ENCODE peak calls at places on chromosomes 16 and 17, in ten cellular contexts. J is RWPE1, R is OCI-LY7, L is ascending aorta, K is neural crest cell, Y is IMR-90, T is A549, S is ovary, I is BE2C, C is nephron progenitor cell. Z is an unnamed sample.

GRCh38 chr16:66848172-66848571 is 4.0 kb downstream of the CA7 start:
- DNase-seq in L (no peak), R (no peak), T (no peak), Y (no peak), I (no peak), S (no peak), K (no peak), C (no peak), J (no peak), Z (no peak)

GRCh38 chr16:19728636-19728965 is 10.5 kb downstream of the IQCK start:
- DNase-seq in Y (no peak), L (no peak), J (no peak), C (no peak), T (no peak), K (no peak), R (no peak), S (no peak), I (no peak), Z (no peak)

GRCh38 chr17:42076797-42077559 is 21.3 kb downstream of the ZNF385C start:
- DNase-seq in J (no peak), Y (no peak), R (no peak), I (no peak), L (no peak), K (no peak), S (no peak), T (no peak), C (no peak), Z (no peak)

GRCh38 chr17:78416311-78416711 is 37.9 kb downstream of the PGS1 start:
- DNase-seq in R (no peak), K (no peak), I (no peak), C (no peak), T (no peak), L (no peak), J (no peak), Y (peak; percentile 16), S (no peak), Z (no peak)

GRCh38 chr16:88596477-88596876 is 26.3 kb downstream of the ZC3H18 start:
- DNase-seq in L (no peak), C (no peak), Y (no peak), T (no peak), R (no peak), I (no peak), K (no peak), S (no peak), J (no peak), Z (no peak)

GRCh38 chr16:56657555-56658430 is at the start of gene MT1F:
- DNase-seq in K (peak; percentile 25), T (peak; percentile 78), S (no peak), L (peak; percentile 49), R (peak; percentile 4), J (peak; percentile 91), Y (peak; percentile 28), I (peak; percentile 40), C (peak; percentile 72), Z (peak; percentile 91)

GRCh38 chr16:81497690-81498089 is 53.1 kb downstream of the CMIP start:
- DNase-seq in C (no peak), Y (no peak), I (no peak), L (no peak), J (no peak), K (no peak), R (peak; percentile 43), S (no peak), T (no peak), Z (no peak)

GRCh38 chr17:59377410-59377809 is 46.0 kb downstream of the YPEL2 start:
- DNase-seq in C (no peak), L (no peak), I (no peak), Y (peak; percentile 49), J (no peak), R (no peak), T (no peak), K (no peak), S (no peak), Z (no peak)

GRCh38 chr16:69490707-69491324 is 66.4 kb downstream of the CYB5B start:
- DNase-seq in R (no peak), S (no peak), T (no peak), C (no peak), K (no peak), Y (no peak), J (no peak), I (no peak), L (no peak), Z (no peak)

GRCh38 chr17:58327363-58328194 is 1.0 kb downstream of the TSPOAP1 start:
- DNase-seq in I (no peak), L (no peak), J (no peak), S (no peak), R (peak; percentile 70), K (no peak), C (no peak), T (no peak), Y (no peak), Z (no peak)

GRCh38 chr17:58520843-58521430 is 6.5 kb upstream of the MTMR4 start:
- DNase-seq in K (peak; percentile 51), J (no peak), Y (peak; percentile 13), T (peak; percentile 58), S (no peak), L (no peak), C (peak; percentile 53), R (peak; percentile 79), I (peak; percentile 57), Z (peak; percentile 10)

GRCh38 chr16:72112906-72113615 is 19.4 kb downstream of the DHX38 start:
- DNase-seq in K (no peak), I (no peak), J (peak; percentile 13), R (no peak), S (no peak), C (no peak), L (no peak), Y (no peak), T (no peak), Z (peak; percentile 33)

GRCh38 chr17:65559802-65560627 is 1.4 kb downstream of the AXIN2 start:
- DNase-seq in K (peak; percentile 62), R (peak; percentile 39), S (peak; percentile 73), J (no peak), L (no peak), C (peak; percentile 68), Y (no peak), T (no peak), I (peak; percentile 17), Z (no peak)

GRCh38 chr16:4392382-4393242 is 21.0 kb downstream of the VASN start:
- DNase-seq in R (no peak), L (no peak), S (peak; percentile 89), C (peak; percentile 64), K (no peak), T (no peak), Y (peak; percentile 86), J (peak; percentile 79), I (peak; percentile 94), Z (peak; percentile 59)

GRCh38 chr16:17313085-17313611 is 157.6 kb downstream of the XYLT1 start:
- DNase-seq in L (no peak), S (peak; percentile 80), C (no peak), R (no peak), J (no peak), Y (peak; percentile 28), T (no peak), K (no peak), I (peak; percentile 82), Z (no peak)

GRCh38 chr16:2207872-2208271 is 2.6 kb downstream of the MLST8 start:
- DNase-seq in S (no peak), R (no peak), T (no peak), C (no peak), J (no peak), Y (no peak), I (no peak), L (no peak), K (no peak), Z (no peak)

GRCh38 chr17:75850928-75851692 is 4.0 kb downstream of the WBP2 start:
- DNase-seq in L (no peak), I (no peak), Y (no peak), T (no peak), R (no peak), S (no peak), J (no peak), C (no peak), K (no peak), Z (peak; percentile 19)
- TF ChIP-seq CTCF in L (no peak), I (no peak), Y (no peak), T (no peak), R (no peak), S (no peak), J (no peak), C (no peak), K (no peak), Z (no peak)

DNA sequence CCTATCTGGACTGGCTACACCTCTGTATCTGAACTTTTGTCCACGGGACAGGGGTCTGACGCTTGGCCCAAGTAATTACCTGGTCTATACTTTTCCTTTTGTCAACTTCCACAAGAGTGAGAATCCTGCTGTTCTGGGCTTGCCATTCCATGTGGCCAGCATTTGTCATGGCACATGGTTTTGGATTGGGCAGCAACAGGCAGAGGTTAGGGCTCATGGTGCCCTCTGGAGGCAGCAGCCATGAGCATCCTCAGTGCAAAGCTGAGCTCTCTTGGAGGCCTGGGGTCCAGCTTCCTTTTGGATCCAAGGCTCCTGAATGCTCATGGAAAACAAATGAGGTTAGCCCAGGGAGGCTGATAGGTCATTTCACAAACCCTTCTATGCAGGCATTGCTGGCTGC is 7.5 kb upstream of the EDC4 start:
- DNase-seq in I (peak; percentile 63), K (no peak), J (no peak), T (peak; percentile 72), L (no peak), S (no peak), Y (peak; percentile 26), C (no peak), R (peak; percentile 38), Z (peak; percentile 50)
- TF ChIP-seq CTCF in I (peak; percentile 69), K (peak; percentile 35), J (no peak), T (peak; percentile 36), L (peak; percentile 25), S (no peak), Y (peak; percentile 50), C (no peak), R (peak; percentile 71), Z (peak; percentile 43)

GRCh38 chr16:54129810-54130209 is 156.8 kb downstream of the IRX3 start:
- DNase-seq in K (no peak), R (no peak), C (no peak), L (no peak), J (no peak), T (no peak), S (no peak), I (no peak), Y (no peak), Z (no peak)
- TF ChIP-seq CTCF in K (no peak), R (no peak), C (no peak), L (no peak), J (no peak), T (no peak), S (no peak), I (no peak), Y (no peak), Z (no peak)

GRCh38 chr16:51816929-51817328 is 665.9 kb upstream of the SALL1 start:
- DNase-seq in I (no peak), Y (peak; percentile 67), S (no peak), R (no peak), T (no peak), K (no peak), J (no peak), C (no peak), L (no peak), Z (peak; percentile 37)
- TF ChIP-seq CTCF in I (no peak), Y (no peak), S (no peak), R (no peak), T (no peak), K (no peak), J (no peak), C (no peak), L (no peak), Z (no peak)

GRCh38 chr17:73267648-73268537 is 6.2 kb upstream of the CPSF4L start:
- DNase-seq in T (no peak), Y (no peak), R (no peak), J (no peak), L (no peak), I (no peak), S (no peak), C (no peak), K (no peak), Z (no peak)
- TF ChIP-seq CTCF in T (no peak), Y (no peak), R (no peak), J (no peak), L (no peak), I (no peak), S (no peak), C (no peak), K (no peak), Z (no peak)

Z was measured in epithelial cell of esophagus.